ENCODE peak calls at places on chromosome 10, in four cellular contexts. One of them, this sample, is unnamed.

GRCh38 chr10:70551971-70552422 is 50.5 kb downstream of the PRF1 start:
- DNase-seq in small intestine: no peak
- DNase-seq in GM23338: no peak
- DNase-seq in GM10248: no peak
- DNase-seq in this sample: no peak

GRCh38 chr10:14153570-14154055 is 177.1 kb downstream of the FRMD4A start:
- DNase-seq in GM23338: peak
- DNase-seq in GM10248: no peak
- DNase-seq in small intestine: no peak
- DNase-seq in this sample: no peak

GRCh38 chr10:68296833-68297232 is 35.0 kb upstream of the HNRNPH3 start:
- DNase-seq in GM10248: no peak
- DNase-seq in small intestine: no peak
- DNase-seq in GM23338: no peak
- DNase-seq in this sample: no peak

GRCh38 chr10:133166828-133167692 is 7.0 kb downstream of the KNDC1 start:
- DNase-seq in GM23338: no peak
- DNase-seq in GM10248: no peak
- DNase-seq in small intestine: no peak
- DNase-seq in this sample: no peak

GRCh38 chr10:15027741-15028140 is 16.0 kb upstream of the OLAH start:
- DNase-seq in GM10248: no peak
- DNase-seq in small intestine: peak
- DNase-seq in GM23338: no peak
- DNase-seq in this sample: no peak

GRCh38 chr10:124723826-124724225 is 20.4 kb downstream of the FAM53B start:
- DNase-seq in GM23338: no peak
- DNase-seq in GM10248: no peak
- DNase-seq in small intestine: peak
- DNase-seq in this sample: no peak

GRCh38 chr10:22230331-22230833 is 12.6 kb upstream of the EBLN1 start:
- DNase-seq in GM10248: peak
- DNase-seq in small intestine: peak
- DNase-seq in GM23338: peak
- DNase-seq in this sample: peak

GRCh38 chr10:103367379-103367781 is 396 bp upstream of the TAF5 start:
- DNase-seq in GM23338: no peak
- DNase-seq in small intestine: no peak
- DNase-seq in GM10248: peak
- DNase-seq in this sample: no peak

GRCh38 chr10:103241262-103242011 is 4.2 kb upstream of the RPEL1 start:
- DNase-seq in small intestine: peak
- DNase-seq in GM23338: peak
- DNase-seq in GM10248: no peak
- DNase-seq in this sample: no peak

GRCh38 chr10:43396061-43396927 is 12.7 kb downstream of the HNRNPF start:
- DNase-seq in small intestine: peak
- DNase-seq in GM23338: peak
- DNase-seq in GM10248: peak
- DNase-seq in this sample: peak

GRCh38 chr10:78196964-78197363 is 163.3 kb downstream of the RPS24 start:
- DNase-seq in GM23338: no peak
- DNase-seq in small intestine: no peak
- DNase-seq in GM10248: no peak
- DNase-seq in this sample: no peak

GRCh38 chr10:3538850-3539531 is 246.0 kb downstream of the KLF6 start:
- DNase-seq in small intestine: no peak
- DNase-seq in GM10248: no peak
- DNase-seq in GM23338: no peak
- DNase-seq in this sample: no peak

GRCh38 chr10:14560274-14560673 is 214.4 kb downstream of the FAM107B start:
- DNase-seq in GM23338: peak
- DNase-seq in GM10248: no peak
- DNase-seq in small intestine: no peak
- DNase-seq in this sample: peak

GRCh38 chr10:100864981-100865380 is 47.8 kb upstream of the SLF2 start:
- DNase-seq in GM23338: no peak
- DNase-seq in small intestine: peak
- DNase-seq in GM10248: no peak
- DNase-seq in this sample: no peak

GRCh38 chr10:31353574-31353973 is 34.6 kb downstream of the ZEB1 start:
- DNase-seq in small intestine: peak
- DNase-seq in GM10248: peak
- DNase-seq in GM23338: peak
- DNase-seq in this sample: no peak

GRCh38 chr10:86443069-86443468 is 76.5 kb upstream of the GRID1 start:
- DNase-seq in GM10248: no peak
- DNase-seq in GM23338: no peak
- DNase-seq in small intestine: no peak
- DNase-seq in this sample: no peak

GRCh38 chr10:132434405-132435005 is 37.5 kb downstream of the PWWP2B start:
- DNase-seq in GM23338: no peak
- DNase-seq in small intestine: no peak
- DNase-seq in GM10248: no peak
- DNase-seq in this sample: peak

GRCh38 chr10:125783957-125784356 is 8.3 kb upstream of the MMP21 start:
- DNase-seq in GM10248: peak
- DNase-seq in small intestine: no peak
- DNase-seq in GM23338: no peak
- DNase-seq in this sample: no peak

GRCh38 chr10:99658622-99659030 is 683 bp upstream of the ENTPD7 start:
- DNase-seq in small intestine: peak
- DNase-seq in GM10248: no peak
- DNase-seq in GM23338: peak
- DNase-seq in this sample: no peak